ENCODE peak calls at places on chromosomes 1 and 21, in four cellular contexts. One of them, this sample, is unnamed.

GRCh38 chr1:96559707-96560588 is 161.6 kb upstream of the PTBP2 start:
- DNase-seq in cardiac muscle cell: peak
- DNase-seq in pancreas: no peak
- DNase-seq in tibial artery: peak
- DNase-seq in this sample: peak

GRCh38 chr1:179881642-179882252 is 338 bp upstream of the TOR1AIP1 start:
- DNase-seq in cardiac muscle cell: peak
- DNase-seq in pancreas: no peak
- DNase-seq in tibial artery: peak
- DNase-seq in this sample: no peak

GRCh38 chr1:21963477-21964217 is 13.2 kb upstream of the CELA3B start:
- DNase-seq in cardiac muscle cell: peak
- DNase-seq in tibial artery: peak
- DNase-seq in pancreas: peak
- DNase-seq in this sample: peak

GRCh38 chr1:63813829-63814277 is 40.0 kb downstream of the ROR1 start:
- DNase-seq in cardiac muscle cell: peak
- DNase-seq in pancreas: no peak
- DNase-seq in tibial artery: no peak
- DNase-seq in this sample: no peak

GRCh38 chr1:58936973-58937372 is 153.1 kb upstream of the JUN start:
- DNase-seq in pancreas: no peak
- DNase-seq in cardiac muscle cell: no peak
- DNase-seq in tibial artery: no peak
- DNase-seq in this sample: no peak

GRCh38 chr1:62621907-62622306 is 24.6 kb downstream of the ANGPTL3 start:
- DNase-seq in cardiac muscle cell: peak
- DNase-seq in tibial artery: peak
- DNase-seq in pancreas: no peak
- DNase-seq in this sample: no peak

GRCh38 chr1:75855010-75855409 is 58.3 kb downstream of the MSH4 start:
- DNase-seq in pancreas: no peak
- DNase-seq in cardiac muscle cell: peak
- DNase-seq in tibial artery: no peak
- DNase-seq in this sample: no peak

GRCh38 chr1:203586495-203586894 is 40.1 kb upstream of the ATP2B4 start:
- DNase-seq in cardiac muscle cell: no peak
- DNase-seq in tibial artery: no peak
- DNase-seq in pancreas: no peak
- DNase-seq in this sample: no peak

GRCh38 chr1:201602413-201603265 is 63.7 kb downstream of the NAV1 start:
- DNase-seq in pancreas: no peak
- DNase-seq in tibial artery: no peak
- DNase-seq in cardiac muscle cell: peak
- DNase-seq in this sample: no peak

GRCh38 chr1:119008483-119009299 is 20.5 kb upstream of the TBX15 start:
- DNase-seq in tibial artery: no peak
- DNase-seq in pancreas: no peak
- DNase-seq in cardiac muscle cell: peak
- DNase-seq in this sample: no peak

GRCh38 chr21:44958471-44959191 is 18.8 kb downstream of the SLX9 start:
- DNase-seq in cardiac muscle cell: peak
- DNase-seq in pancreas: peak
- DNase-seq in tibial artery: peak
- DNase-seq in this sample: peak

GRCh38 chr1:243842978-243843490 is 7.0 kb downstream of the AKT3 start:
- DNase-seq in tibial artery: no peak
- DNase-seq in cardiac muscle cell: peak
- DNase-seq in pancreas: no peak
- DNase-seq in this sample: no peak

GRCh38 chr1:3590145-3590768 is 21.1 kb downstream of the MEGF6 start:
- DNase-seq in tibial artery: no peak
- DNase-seq in pancreas: no peak
- DNase-seq in cardiac muscle cell: peak
- DNase-seq in this sample: no peak

GRCh38 chr1:240312872-240313271 is 221.2 kb downstream of the FMN2 start:
- DNase-seq in pancreas: no peak
- DNase-seq in tibial artery: no peak
- DNase-seq in cardiac muscle cell: peak
- DNase-seq in this sample: no peak

GRCh38 chr1:180785306-180785705 is 127.4 kb upstream of the KIAA1614 start:
- DNase-seq in tibial artery: no peak
- DNase-seq in cardiac muscle cell: no peak
- DNase-seq in pancreas: no peak
- DNase-seq in this sample: no peak

GRCh38 chr1:56647106-56647505 is 2.0 kb downstream of the PRKAA2 start:
- DNase-seq in tibial artery: no peak
- DNase-seq in pancreas: no peak
- DNase-seq in cardiac muscle cell: no peak
- DNase-seq in this sample: no peak
- H3K27ac ChIP-seq in tibial artery: no peak
- H3K27ac ChIP-seq in pancreas: no peak
- H3K27ac ChIP-seq in cardiac muscle cell: no peak
- H3K27ac ChIP-seq in this sample: peak

GRCh38 chr1:16181887-16182719 is 26.2 kb upstream of the EPHA2 start:
- DNase-seq in pancreas: peak
- DNase-seq in tibial artery: peak
- DNase-seq in cardiac muscle cell: peak
- DNase-seq in this sample: peak
- H3K27ac ChIP-seq in pancreas: peak
- H3K27ac ChIP-seq in tibial artery: peak
- H3K27ac ChIP-seq in cardiac muscle cell: peak
- H3K27ac ChIP-seq in this sample: peak

GRCh38 chr1:231626535-231626950 is at the start of gene DISC1:
- DNase-seq in tibial artery: peak
- DNase-seq in cardiac muscle cell: peak
- DNase-seq in pancreas: peak
- DNase-seq in this sample: peak
- H3K27ac ChIP-seq in tibial artery: peak
- H3K27ac ChIP-seq in cardiac muscle cell: no peak
- H3K27ac ChIP-seq in pancreas: peak
- H3K27ac ChIP-seq in this sample: peak

GRCh38 chr21:35208810-35209517 is 159.9 kb upstream of the RUNX1 start:
- DNase-seq in tibial artery: no peak
- DNase-seq in cardiac muscle cell: peak
- DNase-seq in pancreas: no peak
- DNase-seq in this sample: no peak
- H3K27ac ChIP-seq in tibial artery: peak
- H3K27ac ChIP-seq in cardiac muscle cell: no peak
- H3K27ac ChIP-seq in pancreas: no peak
- H3K27ac ChIP-seq in this sample: peak

DNA sequence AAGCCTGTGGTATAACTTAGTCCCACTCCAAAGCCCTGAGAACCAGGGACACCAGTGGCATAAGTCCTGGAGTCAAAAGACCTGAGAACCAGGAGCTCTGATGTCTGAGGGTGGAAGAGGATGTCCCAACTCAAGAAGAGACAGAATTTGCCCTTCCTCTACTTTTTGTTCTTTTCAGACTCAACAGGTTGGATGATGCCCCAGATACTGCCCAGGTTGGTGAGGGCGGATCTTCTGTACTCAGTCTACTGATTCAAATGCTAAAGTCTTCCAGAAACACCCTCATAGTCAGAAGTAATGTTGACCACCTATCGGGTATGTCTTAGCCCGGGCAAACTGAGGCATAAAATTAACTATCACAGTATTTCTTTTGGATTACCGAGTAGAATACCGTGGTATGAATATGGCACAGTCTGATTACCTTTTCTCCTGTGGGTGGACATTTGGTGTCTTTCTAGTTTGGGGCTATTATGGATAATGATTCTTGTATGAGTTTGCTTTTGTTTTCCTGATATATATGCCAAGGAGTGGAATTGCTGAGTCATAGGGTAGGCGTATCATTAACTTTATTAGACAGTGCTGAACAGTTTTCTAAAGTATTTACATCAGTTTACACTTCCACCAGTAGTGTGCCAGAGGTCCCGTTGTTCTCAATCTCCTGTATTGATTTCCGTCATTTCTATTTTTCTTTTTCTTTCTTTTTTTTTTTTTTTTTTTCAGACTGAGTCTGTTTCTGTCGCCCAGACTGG is 3.2 kb upstream of the CHAF1B start:
- DNase-seq in pancreas: no peak
- DNase-seq in cardiac muscle cell: peak
- DNase-seq in tibial artery: no peak
- DNase-seq in this sample: no peak
- H3K27ac ChIP-seq in pancreas: no peak
- H3K27ac ChIP-seq in cardiac muscle cell: no peak
- H3K27ac ChIP-seq in tibial artery: no peak
- H3K27ac ChIP-seq in this sample: no peak

GRCh38 chr1:45820173-45820572 is 16.8 kb downstream of the MAST2 start:
- DNase-seq in pancreas: no peak
- DNase-seq in tibial artery: no peak
- DNase-seq in cardiac muscle cell: peak
- DNase-seq in this sample: no peak

GRCh38 chr1:45820797-45821196 is 17.4 kb downstream of the MAST2 start:
- DNase-seq in cardiac muscle cell: peak
- DNase-seq in pancreas: no peak
- DNase-seq in tibial artery: no peak
- DNase-seq in this sample: no peak

GRCh38 chr1:45815667-45816458 is 12.5 kb downstream of the MAST2 start:
- DNase-seq in pancreas: no peak
- DNase-seq in tibial artery: no peak
- DNase-seq in cardiac muscle cell: peak
- DNase-seq in this sample: no peak
- H3K27ac ChIP-seq in pancreas: no peak
- H3K27ac ChIP-seq in tibial artery: no peak
- H3K27ac ChIP-seq in cardiac muscle cell: no peak
- H3K27ac ChIP-seq in this sample: no peak

DNA sequence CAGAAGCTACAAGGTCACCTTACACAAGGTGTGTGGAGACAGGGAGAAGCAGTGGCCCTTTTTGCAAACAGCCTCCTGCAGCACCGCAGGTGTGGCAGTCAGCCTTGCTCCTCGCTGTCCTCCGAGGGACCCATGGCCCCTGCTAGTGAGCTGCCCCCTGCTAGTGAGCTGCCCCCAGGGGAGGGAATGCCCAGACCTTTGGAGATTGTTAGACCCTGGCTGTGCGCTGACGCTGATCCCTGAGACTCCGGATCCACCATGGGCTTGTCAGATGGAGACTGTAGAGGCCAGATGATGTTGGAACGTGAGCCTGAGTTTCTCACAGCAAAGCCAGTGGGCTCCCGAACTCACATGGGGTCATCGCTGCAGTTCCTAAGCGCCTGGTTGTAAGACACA is 172.2 kb downstream of the NPHP4 start:
- DNase-seq in cardiac muscle cell: no peak
- DNase-seq in pancreas: no peak
- DNase-seq in tibial artery: no peak
- DNase-seq in this sample: no peak
- H3K27ac ChIP-seq in cardiac muscle cell: no peak
- H3K27ac ChIP-seq in pancreas: no peak
- H3K27ac ChIP-seq in tibial artery: no peak
- H3K27ac ChIP-seq in this sample: no peak

GRCh38 chr1:16212251-16212961 is at the start of gene ARHGEF19:
- DNase-seq in pancreas: peak
- DNase-seq in tibial artery: no peak
- DNase-seq in cardiac muscle cell: no peak
- DNase-seq in this sample: no peak

GRCh38 chr1:16210581-16210980 is 1.9 kb downstream of the ARHGEF19 start:
- DNase-seq in cardiac muscle cell: no peak
- DNase-seq in tibial artery: no peak
- DNase-seq in pancreas: peak
- DNase-seq in this sample: no peak

GRCh38 chr1:16211824-16212223 is 628 bp downstream of the ARHGEF19 start:
- DNase-seq in tibial artery: no peak
- DNase-seq in cardiac muscle cell: no peak
- DNase-seq in pancreas: no peak
- DNase-seq in this sample: no peak

GRCh38 chr1:16209847-16210407 is 2.5 kb downstream of the ARHGEF19 start:
- DNase-seq in cardiac muscle cell: no peak
- DNase-seq in pancreas: peak
- DNase-seq in tibial artery: no peak
- DNase-seq in this sample: no peak

GRCh38 chr1:16213013-16213412 is 561 bp upstream of the ARHGEF19 start:
- DNase-seq in pancreas: peak
- DNase-seq in tibial artery: no peak
- DNase-seq in cardiac muscle cell: no peak
- DNase-seq in this sample: no peak
- H3K27ac ChIP-seq in pancreas: peak
- H3K27ac ChIP-seq in tibial artery: no peak
- H3K27ac ChIP-seq in cardiac muscle cell: no peak
- H3K27ac ChIP-seq in this sample: no peak

GRCh38 chr1:10917513-10918454 is 94.7 kb upstream of the TARDBP start:
- DNase-seq in cardiac muscle cell: no peak
- DNase-seq in pancreas: no peak
- DNase-seq in tibial artery: no peak
- DNase-seq in this sample: no peak
- H3K27ac ChIP-seq in cardiac muscle cell: no peak
- H3K27ac ChIP-seq in pancreas: no peak
- H3K27ac ChIP-seq in tibial artery: no peak
- H3K27ac ChIP-seq in this sample: no peak

This sample was measured in left ventricle myocardium inferior.